ENCODE peak calls at places on chromosomes 5 and 9, in nine cellular contexts. M is adipocyte; C is lower lobe of right lung; Y is OCI-LY7; G is mesenchymal stem cell; V is CD4-positive, CD25-positive, alpha-beta regulatory T cell; H is A549; N is fibroblast of lung; K is adrenal gland. E is an unnamed sample. For H3K4me1, the result is how much of the 10 kb centered on the place peaks cover.

GRCh38 chr9:116842658-116843057 is 155.6 kb downstream of the TRIM32 start:
- DNase-seq in M (no peak), C (no peak), Y (no peak), G (no peak), V (no peak), H (no peak), N (no peak), K (no peak), E (peak)

GRCh38 chr5:173772407-173773059 is 115.6 kb upstream of the CPEB4 start:
- DNase-seq in M (no peak), C (no peak), Y (no peak), G (peak), V (no peak), H (no peak), N (peak), K (peak), E (peak)

GRCh38 chr5:57172466-57172961 is 1.3 kb upstream of the GPBP1 start:
- DNase-seq in M (peak), C (no peak), Y (peak), G (peak), V (no peak), H (no peak), N (peak), K (no peak), E (no peak)

GRCh38 chr5:126430631-126431030 is 7.4 kb downstream of the GRAMD2B start:
- DNase-seq in M (no peak), C (no peak), Y (no peak), G (no peak), V (no peak), H (no peak), N (peak), K (no peak), E (no peak)

GRCh38 chr5:43602456-43602817 is 543 bp upstream of the NNT start:
- DNase-seq in M (peak), C (no peak), Y (peak), G (peak), V (peak), H (peak), N (peak), K (peak), E (peak)

GRCh38 chr9:79883073-79883645 is 311.4 kb downstream of the TLE4 start:
- DNase-seq in M (no peak), C (no peak), Y (peak), G (no peak), V (peak), H (no peak), N (no peak), K (no peak), E (no peak)

GRCh38 chr9:98971168-98971914 is 27.6 kb downstream of the COL15A1 start:
- DNase-seq in M (peak), C (no peak), Y (no peak), G (peak), V (no peak), H (no peak), N (peak), K (peak), E (no peak)

GRCh38 chr9:9392755-9393154 is 1220.0 kb downstream of the PTPRD start:
- DNase-seq in M (no peak), C (no peak), Y (no peak), G (no peak), V (no peak), H (no peak), N (no peak), K (no peak), E (peak)

GRCh38 chr9:73548201-73548600 is 396.5 kb downstream of the ANXA1 start:
- DNase-seq in M (no peak), C (no peak), Y (no peak), G (peak), V (no peak), H (no peak), N (no peak), K (no peak), E (no peak)

GRCh38 chr5:94505327-94506080 is 112.9 kb downstream of the KIAA0825 start:
- DNase-seq in M (peak), C (no peak), Y (no peak), G (no peak), V (no peak), H (no peak), N (peak), K (no peak), E (no peak)

GRCh38 chr5:151432210-151432609 is 15.2 kb upstream of the SLC36A1 start:
- DNase-seq in M (no peak), C (no peak), Y (no peak), G (no peak), V (no peak), H (no peak), N (no peak), K (no peak), E (no peak)

GRCh38 chr5:151430731-151431130 is 16.7 kb upstream of the SLC36A1 start:
- DNase-seq in M (no peak), C (no peak), Y (no peak), G (no peak), V (no peak), H (no peak), N (no peak), K (no peak), E (no peak)

GRCh38 chr5:151424892-151425523 is 22.4 kb upstream of the SLC36A1 start:
- DNase-seq in M (no peak), C (no peak), Y (no peak), G (no peak), V (no peak), H (no peak), N (no peak), K (no peak), E (no peak)

GRCh38 chr5:151427258-151427657 is 20.1 kb upstream of the SLC36A1 start:
- DNase-seq in M (no peak), C (no peak), Y (peak), G (no peak), V (no peak), H (no peak), N (no peak), K (no peak), E (no peak)
- H3K4me3 ChIP-seq in M (no peak), C (no peak), Y (no peak), G (no peak), V (no peak), H (no peak), N (no peak), K (no peak), E (no peak)

DNA sequence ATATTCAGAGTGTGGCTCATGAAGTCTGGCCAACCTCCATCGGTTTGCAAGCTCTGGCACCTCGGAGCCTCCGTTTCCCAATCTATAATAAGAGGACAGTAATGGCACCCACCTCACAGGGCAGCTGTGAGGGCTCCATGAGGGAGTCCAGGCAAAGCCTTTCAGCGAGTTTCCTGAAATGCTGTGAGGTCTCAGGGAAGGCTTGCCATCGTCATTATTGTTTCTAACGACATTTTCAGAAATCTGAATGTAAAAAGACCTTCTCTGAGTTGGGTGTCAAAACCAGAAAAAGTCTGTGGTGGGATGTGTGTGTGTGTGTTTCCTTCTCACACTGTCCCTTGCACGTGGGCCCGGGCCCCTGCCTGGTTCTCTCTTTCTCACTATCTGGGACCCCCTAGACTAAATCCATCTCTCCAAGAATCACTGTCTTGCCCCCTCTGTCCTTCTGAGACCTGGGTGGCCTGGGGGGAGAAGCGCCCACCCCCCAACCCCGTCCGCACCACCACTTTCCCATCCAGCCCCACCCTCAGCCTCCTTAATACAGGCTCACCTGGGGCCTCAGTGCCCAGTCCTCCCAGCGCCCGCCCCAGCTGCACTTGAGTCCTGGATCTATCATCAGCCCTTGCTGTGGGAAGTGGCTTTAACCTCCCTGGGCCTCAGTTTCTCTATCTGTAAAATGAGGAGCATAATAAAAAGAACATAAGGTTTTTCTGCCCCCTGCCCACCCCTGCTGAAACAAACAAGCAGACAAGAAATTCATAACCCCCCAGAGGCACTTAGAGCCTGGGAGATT is 180.3 kb downstream of the C9orf50 start:
- DNase-seq in M (no peak), C (no peak), Y (no peak), G (no peak), V (no peak), H (no peak), N (no peak), K (no peak), E (no peak)
- H3K4me1 ChIP-seq in M (under half), C (under half), Y (under half), G (under half), V (under half), H (under half), N (under half), K (under half), E (under half)

GRCh38 chr5:39270172-39270848 is 50.9 kb upstream of the FYB1 start:
- DNase-seq in M (no peak), C (no peak), Y (no peak), G (no peak), V (no peak), H (no peak), N (no peak), K (no peak), E (peak)

GRCh38 chr5:39273314-39273954 is 54.1 kb upstream of the FYB1 start:
- DNase-seq in M (no peak), C (no peak), Y (no peak), G (no peak), V (peak), H (no peak), N (no peak), K (no peak), E (peak)

DNA sequence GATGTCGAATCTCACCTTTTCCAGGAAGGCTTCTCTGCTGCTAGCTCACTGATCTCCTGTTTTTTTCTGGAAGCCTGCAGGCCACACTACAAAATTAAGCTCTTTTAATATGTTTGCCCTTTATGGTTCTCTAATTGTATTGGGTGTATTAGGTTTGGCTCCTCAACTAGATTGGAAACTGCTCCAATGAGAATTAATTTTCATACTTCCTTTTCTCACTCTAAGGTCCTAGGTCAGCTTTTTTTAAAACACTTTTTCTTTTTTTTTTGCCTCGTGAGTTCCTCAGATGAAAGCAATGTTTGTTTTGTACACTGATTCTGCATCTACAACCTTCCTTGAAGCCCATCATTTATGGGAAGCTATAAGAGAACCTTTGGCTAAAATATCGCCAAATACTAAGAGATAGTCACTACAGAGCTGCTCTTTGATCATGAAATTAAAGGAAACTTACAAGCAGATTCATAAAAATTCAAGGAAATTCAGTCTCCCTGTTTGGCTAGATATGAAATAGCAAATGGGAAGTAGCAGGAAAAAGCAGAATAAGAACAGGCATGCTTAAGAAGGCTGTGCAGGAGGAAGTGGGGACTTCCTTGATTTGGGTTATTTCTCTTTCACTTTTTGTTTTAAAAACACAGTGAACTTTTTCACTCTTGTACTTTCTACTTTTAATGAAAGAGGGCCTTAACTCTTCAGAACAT is 55.2 kb upstream of the FYB1 start:
- DNase-seq in M (peak), C (no peak), Y (peak), G (no peak), V (peak), H (no peak), N (peak), K (no peak), E (peak)
- H3K4me3 ChIP-seq in M (peak), C (peak), Y (peak), G (no peak), V (peak), H (no peak), N (no peak), K (no peak), E (no peak)

DNA sequence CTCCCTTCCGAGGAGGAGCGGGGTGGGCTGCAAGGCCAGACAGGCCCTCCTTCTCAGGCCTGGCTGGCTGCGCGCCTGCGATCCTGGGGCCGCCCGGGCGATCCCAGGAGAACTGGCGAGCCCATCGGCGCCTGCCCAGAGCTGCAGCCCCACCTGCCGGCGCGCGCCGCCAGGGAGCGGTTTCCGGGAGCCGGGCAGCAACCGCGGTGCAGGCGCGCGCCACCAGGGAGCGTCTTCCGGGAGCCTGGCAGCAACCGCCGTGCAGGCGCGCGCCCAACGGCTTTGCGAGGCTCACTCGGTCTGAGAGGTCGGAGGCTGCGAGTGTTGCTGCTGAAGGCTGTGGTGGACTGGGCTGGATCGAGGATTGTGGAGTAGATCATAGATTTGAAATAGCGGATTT is 668.7 kb downstream of the SPATA31A6 start:
- DNase-seq in M (no peak), C (no peak), Y (no peak), G (peak), V (peak), H (peak), N (no peak), K (peak), E (peak)
- H3K4me1 ChIP-seq in M (under half), C (under half), Y (under half), G (under half), V (under half), H (under half), N (under half), K (under half), E (under half)

GRCh38 chr9:131402073-131402472 is 8.2 kb downstream of the PRRC2B start:
- DNase-seq in M (no peak), C (no peak), Y (no peak), G (peak), V (no peak), H (no peak), N (peak), K (peak), E (no peak)

GRCh38 chr9:131404987-131405386 is 11.1 kb downstream of the PRRC2B start:
- DNase-seq in M (no peak), C (no peak), Y (no peak), G (no peak), V (no peak), H (no peak), N (no peak), K (no peak), E (no peak)

GRCh38 chr9:131403493-131403773 is 9.5 kb downstream of the PRRC2B start:
- DNase-seq in M (no peak), C (no peak), Y (peak), G (no peak), V (no peak), H (no peak), N (no peak), K (no peak), E (no peak)

GRCh38 chr9:131404581-131404980 is 10.7 kb downstream of the PRRC2B start:
- DNase-seq in M (no peak), C (no peak), Y (no peak), G (peak), V (no peak), H (no peak), N (peak), K (no peak), E (no peak)

DNA sequence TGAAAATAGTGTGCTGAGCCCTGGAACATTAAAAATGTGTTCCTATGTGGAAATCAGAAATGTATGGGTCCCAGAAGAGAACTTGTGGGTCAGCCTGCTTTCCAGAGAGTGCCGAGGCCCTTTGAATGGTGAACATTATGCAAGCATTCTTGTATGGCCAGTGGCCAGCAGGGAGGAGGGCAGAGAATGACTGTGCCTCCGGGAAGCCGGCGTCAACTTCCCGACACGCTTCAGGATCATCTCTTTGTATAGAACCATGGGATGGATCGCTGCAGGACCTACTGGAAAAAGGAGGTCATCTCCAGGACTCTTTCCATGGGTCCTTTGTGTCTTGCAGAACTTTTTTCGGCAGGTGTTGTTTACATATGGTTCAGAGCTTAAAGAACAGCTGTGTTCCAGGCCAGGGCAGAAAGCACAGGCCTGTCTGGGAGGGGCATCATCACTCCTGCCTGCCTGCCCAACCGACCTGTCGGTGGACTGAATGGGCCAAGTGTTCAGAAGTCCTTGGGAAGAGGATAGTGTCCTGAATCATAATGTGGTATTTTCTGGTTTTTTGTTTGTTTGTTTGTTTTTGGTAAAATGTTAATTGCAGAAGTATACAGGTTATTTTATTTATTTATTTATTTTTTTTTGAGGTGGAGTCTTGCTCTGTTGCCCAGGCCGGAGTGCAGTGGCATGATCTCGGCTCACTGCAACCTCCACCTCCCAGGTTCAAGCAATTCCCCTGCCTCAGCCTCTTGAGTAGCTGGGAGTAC is 9.0 kb downstream of the PRRC2B start:
- DNase-seq in M (peak), C (peak), Y (peak), G (peak), V (no peak), H (peak), N (peak), K (peak), E (peak)
- H3K4me3 ChIP-seq in M (peak), C (peak), Y (peak), G (peak), V (peak), H (peak), N (no peak), K (no peak), E (no peak)

GRCh38 chr9:127114606-127115005 is 7.8 kb downstream of the ANGPTL2 start:
- DNase-seq in M (no peak), C (no peak), Y (no peak), G (no peak), V (no peak), H (no peak), N (no peak), K (no peak), E (no peak)
- H3K4me1 ChIP-seq in M (under half), C (under half), Y (under half), G (under half), V (under half), H (under half), N (under half), K (under half), E (under half)

GRCh38 chr5:80141147-80141671 is 106.1 kb downstream of the THBS4 start:
- DNase-seq in M (peak), C (peak), Y (no peak), G (peak), V (no peak), H (no peak), N (peak), K (peak), E (peak)
- H3K4me3 ChIP-seq in M (no peak), C (no peak), Y (no peak), G (no peak), V (no peak), H (no peak), N (no peak), K (no peak), E (no peak)

GRCh38 chr9:114925672-114926071 is 4.7 kb downstream of the TNFSF8 start:
- DNase-seq in M (no peak), C (no peak), Y (peak), G (no peak), V (no peak), H (no peak), N (no peak), K (no peak), E (no peak)

GRCh38 chr9:114928092-114928491 is 2.3 kb downstream of the TNFSF8 start:
- DNase-seq in M (no peak), C (no peak), Y (peak), G (no peak), V (peak), H (no peak), N (no peak), K (no peak), E (no peak)

GRCh38 chr9:114925039-114925438 is 5.4 kb downstream of the TNFSF8 start:
- DNase-seq in M (no peak), C (no peak), Y (peak), G (no peak), V (no peak), H (no peak), N (no peak), K (no peak), E (no peak)

GRCh38 chr9:114923918-114924317 is 6.5 kb downstream of the TNFSF8 start:
- DNase-seq in M (no peak), C (no peak), Y (no peak), G (no peak), V (no peak), H (no peak), N (no peak), K (no peak), E (no peak)

GRCh38 chr9:114924327-114924726 is 6.1 kb downstream of the TNFSF8 start:
- DNase-seq in M (no peak), C (no peak), Y (peak), G (no peak), V (no peak), H (no peak), N (no peak), K (no peak), E (no peak)
- H3K4me1 ChIP-seq in M (under half), C (under half), Y (half or more), G (under half), V (half or more), H (under half), N (under half), K (under half), E (under half)

DNA sequence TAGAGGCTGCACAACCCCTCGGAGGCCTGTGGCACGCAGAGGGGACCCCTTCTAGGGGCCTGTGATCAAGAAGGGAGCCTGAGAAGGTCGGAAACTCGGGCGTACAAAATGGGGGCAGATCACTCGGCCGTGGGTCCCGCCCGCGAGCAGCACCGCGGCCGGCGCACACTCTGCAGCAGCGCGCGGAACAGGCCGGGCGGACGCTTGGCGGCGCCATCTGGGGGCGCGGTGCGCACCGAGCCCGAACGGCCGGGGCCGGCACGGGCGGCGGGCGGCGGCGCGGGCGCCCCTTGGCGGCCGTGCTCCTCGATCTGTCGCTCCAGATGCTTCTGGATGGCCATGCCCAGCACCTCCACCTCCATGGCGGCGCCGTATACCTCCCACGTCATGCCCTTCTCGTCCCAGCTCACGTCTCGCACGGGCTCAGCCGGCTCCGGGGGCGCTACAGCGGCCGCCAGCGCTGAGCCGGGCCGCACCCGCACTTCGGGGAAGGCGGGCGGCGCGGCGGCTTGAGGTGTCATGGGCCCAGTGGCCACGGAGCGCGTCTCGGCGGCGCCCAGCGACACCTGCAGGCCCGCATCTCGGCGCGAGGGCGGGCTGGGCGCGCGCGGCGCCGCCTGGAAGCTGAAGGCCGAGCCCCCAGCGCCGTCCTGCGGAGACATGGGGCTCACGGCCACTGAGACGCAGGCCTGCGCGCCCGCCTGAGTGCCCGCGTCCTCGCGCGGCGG is 13.1 kb downstream of the GPRIN1 start:
- DNase-seq in M (no peak), C (no peak), Y (peak), G (peak), V (peak), H (no peak), N (peak), K (peak), E (peak)
- H3K4me3 ChIP-seq in M (peak), C (peak), Y (no peak), G (no peak), V (no peak), H (no peak), N (no peak), K (no peak), E (peak)